ENCODE peak calls at places on chromosomes 2 and 18, in seven cellular contexts. One of them, this sample, is unnamed.

GRCh38 chr2:109295070-109295780 is 166.2 kb downstream of the SH3RF3 start:
- DNase-seq in amniotic stem cell: no peak
- DNase-seq in A172: no peak
- DNase-seq in cardiac fibroblast: no peak
- DNase-seq in stimulated activated naive B cell treated with anti-CD40 and anti-IgM and Interleukin-4, amounts not matched to agents 10 μg/mL and 1 μg/mL and 100 μg/mL, for 72 hours: no peak
- DNase-seq in NCI-H1694: no peak
- DNase-seq in frontal cortex: no peak
- DNase-seq in this sample: no peak

GRCh38 chr2:72112421-72112820 is 35.2 kb downstream of the CYP26B1 start:
- DNase-seq in amniotic stem cell: peak; percentile 47
- DNase-seq in A172: peak; percentile 67
- DNase-seq in cardiac fibroblast: peak; percentile 36
- DNase-seq in stimulated activated naive B cell treated with anti-CD40 and anti-IgM and Interleukin-4, amounts not matched to agents 10 μg/mL and 1 μg/mL and 100 μg/mL, for 72 hours: no peak
- DNase-seq in NCI-H1694: no peak
- DNase-seq in frontal cortex: no peak
- DNase-seq in this sample: peak; percentile 49

GRCh38 chr2:54473876-54474275 is 17.7 kb downstream of the SPTBN1 start:
- DNase-seq in amniotic stem cell: no peak
- DNase-seq in A172: no peak
- DNase-seq in cardiac fibroblast: no peak
- DNase-seq in stimulated activated naive B cell treated with anti-CD40 and anti-IgM and Interleukin-4, amounts not matched to agents 10 μg/mL and 1 μg/mL and 100 μg/mL, for 72 hours: no peak
- DNase-seq in NCI-H1694: no peak
- DNase-seq in frontal cortex: no peak
- DNase-seq in this sample: no peak

GRCh38 chr2:10452956-10453885 is 5.1 kb upstream of the ODC1 start:
- DNase-seq in amniotic stem cell: no peak
- DNase-seq in A172: no peak
- DNase-seq in cardiac fibroblast: no peak
- DNase-seq in stimulated activated naive B cell treated with anti-CD40 and anti-IgM and Interleukin-4, amounts not matched to agents 10 μg/mL and 1 μg/mL and 100 μg/mL, for 72 hours: no peak
- DNase-seq in NCI-H1694: no peak
- DNase-seq in frontal cortex: no peak
- DNase-seq in this sample: no peak

GRCh38 chr2:231648579-231649174 is 56.0 kb downstream of the TEX44 start:
- DNase-seq in amniotic stem cell: no peak
- DNase-seq in A172: peak; percentile 68
- DNase-seq in cardiac fibroblast: peak; percentile 56
- DNase-seq in stimulated activated naive B cell treated with anti-CD40 and anti-IgM and Interleukin-4, amounts not matched to agents 10 μg/mL and 1 μg/mL and 100 μg/mL, for 72 hours: peak; percentile 57
- DNase-seq in NCI-H1694: peak; percentile 43
- DNase-seq in frontal cortex: no peak
- DNase-seq in this sample: peak; percentile 42

GRCh38 chr2:237231593-237231992 is 145.9 kb downstream of the COPS8 start:
- DNase-seq in amniotic stem cell: no peak
- DNase-seq in A172: no peak
- DNase-seq in cardiac fibroblast: peak; percentile 54
- DNase-seq in stimulated activated naive B cell treated with anti-CD40 and anti-IgM and Interleukin-4, amounts not matched to agents 10 μg/mL and 1 μg/mL and 100 μg/mL, for 72 hours: no peak
- DNase-seq in NCI-H1694: no peak
- DNase-seq in frontal cortex: no peak
- DNase-seq in this sample: no peak

GRCh38 chr2:57437077-57437476 is 609.5 kb upstream of the VRK2 start:
- DNase-seq in amniotic stem cell: no peak
- DNase-seq in A172: no peak
- DNase-seq in cardiac fibroblast: no peak
- DNase-seq in stimulated activated naive B cell treated with anti-CD40 and anti-IgM and Interleukin-4, amounts not matched to agents 10 μg/mL and 1 μg/mL and 100 μg/mL, for 72 hours: no peak
- DNase-seq in NCI-H1694: no peak
- DNase-seq in frontal cortex: no peak
- DNase-seq in this sample: no peak

GRCh38 chr2:216742411-216742810 is 47.1 kb upstream of the IGFBP5 start:
- DNase-seq in amniotic stem cell: no peak
- DNase-seq in A172: no peak
- DNase-seq in cardiac fibroblast: no peak
- DNase-seq in stimulated activated naive B cell treated with anti-CD40 and anti-IgM and Interleukin-4, amounts not matched to agents 10 μg/mL and 1 μg/mL and 100 μg/mL, for 72 hours: no peak
- DNase-seq in NCI-H1694: no peak
- DNase-seq in frontal cortex: no peak
- DNase-seq in this sample: peak; percentile 9

GRCh38 chr2:238439093-238439849 is 12.5 kb downstream of the ASB1 start:
- DNase-seq in amniotic stem cell: peak; percentile 84
- DNase-seq in A172: peak; percentile 98
- DNase-seq in cardiac fibroblast: peak; percentile 93
- DNase-seq in stimulated activated naive B cell treated with anti-CD40 and anti-IgM and Interleukin-4, amounts not matched to agents 10 μg/mL and 1 μg/mL and 100 μg/mL, for 72 hours: no peak
- DNase-seq in NCI-H1694: no peak
- DNase-seq in frontal cortex: no peak
- DNase-seq in this sample: peak; percentile 89

GRCh38 chr2:3126171-3126685 is 251.4 kb downstream of the EIPR1 start:
- DNase-seq in amniotic stem cell: no peak
- DNase-seq in A172: no peak
- DNase-seq in cardiac fibroblast: no peak
- DNase-seq in stimulated activated naive B cell treated with anti-CD40 and anti-IgM and Interleukin-4, amounts not matched to agents 10 μg/mL and 1 μg/mL and 100 μg/mL, for 72 hours: no peak
- DNase-seq in NCI-H1694: no peak
- DNase-seq in frontal cortex: no peak
- DNase-seq in this sample: no peak

GRCh38 chr2:46878886-46879285 is 36.7 kb downstream of the MCFD2 start:
- DNase-seq in amniotic stem cell: no peak
- DNase-seq in A172: no peak
- DNase-seq in cardiac fibroblast: peak; percentile 57
- DNase-seq in stimulated activated naive B cell treated with anti-CD40 and anti-IgM and Interleukin-4, amounts not matched to agents 10 μg/mL and 1 μg/mL and 100 μg/mL, for 72 hours: no peak
- DNase-seq in NCI-H1694: no peak
- DNase-seq in frontal cortex: peak; percentile 38
- DNase-seq in this sample: no peak

GRCh38 chr2:126797622-126798275 is 100.9 kb upstream of the TEX51 start:
- DNase-seq in amniotic stem cell: no peak
- DNase-seq in A172: no peak
- DNase-seq in cardiac fibroblast: no peak
- DNase-seq in stimulated activated naive B cell treated with anti-CD40 and anti-IgM and Interleukin-4, amounts not matched to agents 10 μg/mL and 1 μg/mL and 100 μg/mL, for 72 hours: no peak
- DNase-seq in NCI-H1694: no peak
- DNase-seq in frontal cortex: no peak
- DNase-seq in this sample: no peak

GRCh38 chr2:204900487-204900886 is 355.2 kb downstream of the PARD3B start:
- DNase-seq in amniotic stem cell: no peak
- DNase-seq in A172: peak; percentile 48
- DNase-seq in cardiac fibroblast: no peak
- DNase-seq in stimulated activated naive B cell treated with anti-CD40 and anti-IgM and Interleukin-4, amounts not matched to agents 10 μg/mL and 1 μg/mL and 100 μg/mL, for 72 hours: no peak
- DNase-seq in NCI-H1694: no peak
- DNase-seq in frontal cortex: no peak
- DNase-seq in this sample: no peak

GRCh38 chr18:45084207-45084606 is 403.5 kb downstream of the SETBP1 start:
- DNase-seq in amniotic stem cell: no peak
- DNase-seq in A172: no peak
- DNase-seq in cardiac fibroblast: no peak
- DNase-seq in stimulated activated naive B cell treated with anti-CD40 and anti-IgM and Interleukin-4, amounts not matched to agents 10 μg/mL and 1 μg/mL and 100 μg/mL, for 72 hours: no peak
- DNase-seq in NCI-H1694: no peak
- DNase-seq in frontal cortex: no peak
- DNase-seq in this sample: no peak

GRCh38 chr18:59479776-59480175 is 120.7 kb upstream of the LMAN1 start:
- DNase-seq in amniotic stem cell: no peak
- DNase-seq in A172: no peak
- DNase-seq in cardiac fibroblast: no peak
- DNase-seq in stimulated activated naive B cell treated with anti-CD40 and anti-IgM and Interleukin-4, amounts not matched to agents 10 μg/mL and 1 μg/mL and 100 μg/mL, for 72 hours: no peak
- DNase-seq in NCI-H1694: no peak
- DNase-seq in frontal cortex: no peak
- DNase-seq in this sample: no peak

GRCh38 chr2:62731275-62731674 is 25.8 kb downstream of the EHBP1 start:
- DNase-seq in amniotic stem cell: no peak
- DNase-seq in A172: no peak
- DNase-seq in cardiac fibroblast: no peak
- DNase-seq in stimulated activated naive B cell treated with anti-CD40 and anti-IgM and Interleukin-4, amounts not matched to agents 10 μg/mL and 1 μg/mL and 100 μg/mL, for 72 hours: no peak
- DNase-seq in NCI-H1694: no peak
- DNase-seq in frontal cortex: no peak
- DNase-seq in this sample: no peak

GRCh38 chr2:161994766-161995165 is 79.2 kb downstream of the DPP4 start:
- DNase-seq in amniotic stem cell: no peak
- DNase-seq in A172: no peak
- DNase-seq in cardiac fibroblast: no peak
- DNase-seq in stimulated activated naive B cell treated with anti-CD40 and anti-IgM and Interleukin-4, amounts not matched to agents 10 μg/mL and 1 μg/mL and 100 μg/mL, for 72 hours: no peak
- DNase-seq in NCI-H1694: no peak
- DNase-seq in frontal cortex: no peak
- DNase-seq in this sample: no peak

GRCh38 chr18:53375641-53376040 is 848.8 kb downstream of the MBD2 start:
- DNase-seq in amniotic stem cell: no peak
- DNase-seq in A172: no peak
- DNase-seq in cardiac fibroblast: no peak
- DNase-seq in stimulated activated naive B cell treated with anti-CD40 and anti-IgM and Interleukin-4, amounts not matched to agents 10 μg/mL and 1 μg/mL and 100 μg/mL, for 72 hours: no peak
- DNase-seq in NCI-H1694: no peak
- DNase-seq in frontal cortex: no peak
- DNase-seq in this sample: peak; percentile 76

GRCh38 chr2:9206991-9207640 is 504 bp downstream of the ASAP2 start:
- DNase-seq in amniotic stem cell: no peak
- DNase-seq in A172: peak; percentile 13
- DNase-seq in cardiac fibroblast: peak; percentile 40
- DNase-seq in stimulated activated naive B cell treated with anti-CD40 and anti-IgM and Interleukin-4, amounts not matched to agents 10 μg/mL and 1 μg/mL and 100 μg/mL, for 72 hours: no peak
- DNase-seq in NCI-H1694: no peak
- DNase-seq in frontal cortex: peak; percentile 74
- DNase-seq in this sample: no peak

GRCh38 chr18:77058186-77058847 is 74.3 kb downstream of the MBP start:
- DNase-seq in amniotic stem cell: no peak
- DNase-seq in A172: no peak
- DNase-seq in cardiac fibroblast: peak; percentile 67
- DNase-seq in stimulated activated naive B cell treated with anti-CD40 and anti-IgM and Interleukin-4, amounts not matched to agents 10 μg/mL and 1 μg/mL and 100 μg/mL, for 72 hours: no peak
- DNase-seq in NCI-H1694: no peak
- DNase-seq in frontal cortex: no peak
- DNase-seq in this sample: no peak

GRCh38 chr2:161651547-161651946 is 27.3 kb downstream of the SLC4A10 start:
- DNase-seq in amniotic stem cell: no peak
- DNase-seq in A172: no peak
- DNase-seq in cardiac fibroblast: no peak
- DNase-seq in stimulated activated naive B cell treated with anti-CD40 and anti-IgM and Interleukin-4, amounts not matched to agents 10 μg/mL and 1 μg/mL and 100 μg/mL, for 72 hours: no peak
- DNase-seq in NCI-H1694: no peak
- DNase-seq in frontal cortex: no peak
- DNase-seq in this sample: no peak

GRCh38 chr2:240432820-240433801 is 2.4 kb upstream of the GPC1 start:
- DNase-seq in amniotic stem cell: no peak
- DNase-seq in A172: no peak
- DNase-seq in cardiac fibroblast: no peak
- DNase-seq in stimulated activated naive B cell treated with anti-CD40 and anti-IgM and Interleukin-4, amounts not matched to agents 10 μg/mL and 1 μg/mL and 100 μg/mL, for 72 hours: no peak
- DNase-seq in NCI-H1694: no peak
- DNase-seq in frontal cortex: no peak
- DNase-seq in this sample: no peak

GRCh38 chr2:145957929-145958328 is 1438.0 kb upstream of the ZEB2 start:
- DNase-seq in amniotic stem cell: no peak
- DNase-seq in A172: peak; percentile 8
- DNase-seq in cardiac fibroblast: peak; percentile 23
- DNase-seq in stimulated activated naive B cell treated with anti-CD40 and anti-IgM and Interleukin-4, amounts not matched to agents 10 μg/mL and 1 μg/mL and 100 μg/mL, for 72 hours: no peak
- DNase-seq in NCI-H1694: no peak
- DNase-seq in frontal cortex: no peak
- DNase-seq in this sample: no peak

GRCh38 chr2:128357561-128358370 is 39.1 kb upstream of the HS6ST1 start:
- DNase-seq in amniotic stem cell: no peak
- DNase-seq in A172: no peak
- DNase-seq in cardiac fibroblast: no peak
- DNase-seq in stimulated activated naive B cell treated with anti-CD40 and anti-IgM and Interleukin-4, amounts not matched to agents 10 μg/mL and 1 μg/mL and 100 μg/mL, for 72 hours: no peak
- DNase-seq in NCI-H1694: no peak
- DNase-seq in frontal cortex: no peak
- DNase-seq in this sample: no peak

GRCh38 chr2:17171446-17172049 is 346.7 kb downstream of the RAD51AP2 start:
- DNase-seq in amniotic stem cell: peak; percentile 23
- DNase-seq in A172: peak; percentile 51
- DNase-seq in cardiac fibroblast: peak; percentile 12
- DNase-seq in stimulated activated naive B cell treated with anti-CD40 and anti-IgM and Interleukin-4, amounts not matched to agents 10 μg/mL and 1 μg/mL and 100 μg/mL, for 72 hours: no peak
- DNase-seq in NCI-H1694: peak; percentile 37
- DNase-seq in frontal cortex: no peak
- DNase-seq in this sample: peak; percentile 18

GRCh38 chr18:39806519-39806918 is 2148.5 kb upstream of the PIK3C3 start:
- DNase-seq in amniotic stem cell: no peak
- DNase-seq in A172: peak; percentile 51
- DNase-seq in cardiac fibroblast: peak; percentile 59
- DNase-seq in stimulated activated naive B cell treated with anti-CD40 and anti-IgM and Interleukin-4, amounts not matched to agents 10 μg/mL and 1 μg/mL and 100 μg/mL, for 72 hours: no peak
- DNase-seq in NCI-H1694: no peak
- DNase-seq in frontal cortex: no peak
- DNase-seq in this sample: peak; percentile 44